ENCODE peak calls at places on chromosomes 13 and 19, in seven cellular contexts. One of them, this sample, is unnamed.

GRCh38 chr13:102856603-102857002 is 10.8 kb downstream of the ERCC5 start:
- DNase-seq in cardiac fibroblast: peak
- DNase-seq in vagina: no peak
- DNase-seq in astrocyte: peak
- DNase-seq in PC-3: no peak
- DNase-seq in pancreas: no peak
- DNase-seq in neural progenitor cell: no peak
- DNase-seq in this sample: no peak

GRCh38 chr19:50509366-50509765 is 1.6 kb downstream of the JOSD2 start:
- DNase-seq in PC-3: no peak
- DNase-seq in neural progenitor cell: no peak
- DNase-seq in cardiac fibroblast: no peak
- DNase-seq in pancreas: no peak
- DNase-seq in astrocyte: no peak
- DNase-seq in vagina: no peak
- DNase-seq in this sample: no peak

GRCh38 chr13:21478881-21479808 is 20.0 kb upstream of the ZDHHC20 start:
- DNase-seq in cardiac fibroblast: peak
- DNase-seq in pancreas: no peak
- DNase-seq in vagina: no peak
- DNase-seq in PC-3: peak
- DNase-seq in astrocyte: peak
- DNase-seq in neural progenitor cell: peak
- DNase-seq in this sample: peak

GRCh38 chr13:50094615-50095293 is 79.5 kb downstream of the KCNRG start:
- DNase-seq in PC-3: peak
- DNase-seq in astrocyte: peak
- DNase-seq in pancreas: no peak
- DNase-seq in neural progenitor cell: no peak
- DNase-seq in vagina: no peak
- DNase-seq in cardiac fibroblast: no peak
- DNase-seq in this sample: no peak

GRCh38 chr13:37491661-37492060 is 106.9 kb downstream of the POSTN start:
- DNase-seq in astrocyte: no peak
- DNase-seq in vagina: no peak
- DNase-seq in PC-3: no peak
- DNase-seq in pancreas: no peak
- DNase-seq in neural progenitor cell: no peak
- DNase-seq in cardiac fibroblast: no peak
- DNase-seq in this sample: no peak

GRCh38 chr19:32012886-32013635 is 332.3 kb upstream of the ZNF507 start:
- DNase-seq in neural progenitor cell: peak
- DNase-seq in vagina: peak
- DNase-seq in pancreas: no peak
- DNase-seq in astrocyte: peak
- DNase-seq in cardiac fibroblast: no peak
- DNase-seq in PC-3: no peak
- DNase-seq in this sample: no peak

GRCh38 chr19:17260842-17261325 is 3.7 kb downstream of the USHBP1 start:
- DNase-seq in neural progenitor cell: peak
- DNase-seq in astrocyte: peak
- DNase-seq in vagina: no peak
- DNase-seq in pancreas: peak
- DNase-seq in cardiac fibroblast: peak
- DNase-seq in PC-3: peak
- DNase-seq in this sample: peak

GRCh38 chr19:9645466-9645865 is 24.4 kb upstream of the ZNF561 start:
- DNase-seq in vagina: no peak
- DNase-seq in cardiac fibroblast: no peak
- DNase-seq in neural progenitor cell: no peak
- DNase-seq in pancreas: no peak
- DNase-seq in astrocyte: no peak
- DNase-seq in PC-3: peak
- DNase-seq in this sample: no peak

GRCh38 chr13:95784161-95784880 is 107.4 kb downstream of the DNAJC3 start:
- DNase-seq in neural progenitor cell: no peak
- DNase-seq in pancreas: no peak
- DNase-seq in vagina: no peak
- DNase-seq in astrocyte: peak
- DNase-seq in cardiac fibroblast: peak
- DNase-seq in PC-3: peak
- DNase-seq in this sample: no peak

GRCh38 chr19:10871711-10872550 is 578 bp downstream of the CARM1 start:
- DNase-seq in pancreas: peak
- DNase-seq in PC-3: peak
- DNase-seq in vagina: no peak
- DNase-seq in astrocyte: no peak
- DNase-seq in neural progenitor cell: peak
- DNase-seq in cardiac fibroblast: peak
- DNase-seq in this sample: peak

GRCh38 chr13:27372896-27373295 is 51.5 kb upstream of the GTF3A start:
- DNase-seq in PC-3: no peak
- DNase-seq in neural progenitor cell: peak
- DNase-seq in vagina: no peak
- DNase-seq in astrocyte: no peak
- DNase-seq in cardiac fibroblast: peak
- DNase-seq in pancreas: peak
- DNase-seq in this sample: no peak

GRCh38 chr13:39249971-39250370 is 211.7 kb downstream of the NHLRC3 start:
- DNase-seq in vagina: no peak
- DNase-seq in PC-3: no peak
- DNase-seq in pancreas: no peak
- DNase-seq in cardiac fibroblast: no peak
- DNase-seq in neural progenitor cell: no peak
- DNase-seq in astrocyte: no peak
- DNase-seq in this sample: no peak

GRCh38 chr13:76764429-76764828 is 121.8 kb downstream of the KCTD12 start:
- DNase-seq in neural progenitor cell: no peak
- DNase-seq in vagina: no peak
- DNase-seq in PC-3: peak
- DNase-seq in astrocyte: no peak
- DNase-seq in pancreas: no peak
- DNase-seq in cardiac fibroblast: peak
- DNase-seq in this sample: peak

GRCh38 chr19:5006821-5007220 is 37.9 kb downstream of the KDM4B start:
- DNase-seq in astrocyte: no peak
- DNase-seq in vagina: no peak
- DNase-seq in pancreas: no peak
- DNase-seq in PC-3: no peak
- DNase-seq in cardiac fibroblast: no peak
- DNase-seq in neural progenitor cell: no peak
- DNase-seq in this sample: no peak

GRCh38 chr13:39616087-39616694 is 13.2 kb upstream of the LHFPL6 start:
- DNase-seq in PC-3: peak
- DNase-seq in neural progenitor cell: peak
- DNase-seq in pancreas: no peak
- DNase-seq in cardiac fibroblast: peak
- DNase-seq in astrocyte: peak
- DNase-seq in vagina: no peak
- DNase-seq in this sample: peak

GRCh38 chr13:104024416-104025170 is 958.4 kb upstream of the SLC10A2 start:
- DNase-seq in neural progenitor cell: no peak
- DNase-seq in PC-3: no peak
- DNase-seq in pancreas: no peak
- DNase-seq in cardiac fibroblast: peak
- DNase-seq in vagina: no peak
- DNase-seq in astrocyte: peak
- DNase-seq in this sample: no peak

GRCh38 chr19:10646781-10647180 is 7.4 kb upstream of the ILF3 start:
- DNase-seq in neural progenitor cell: no peak
- DNase-seq in cardiac fibroblast: no peak
- DNase-seq in astrocyte: no peak
- DNase-seq in vagina: no peak
- DNase-seq in PC-3: no peak
- DNase-seq in pancreas: no peak
- DNase-seq in this sample: peak

GRCh38 chr13:99311748-99312492 is 4.7 kb upstream of the GPR183 start:
- DNase-seq in cardiac fibroblast: no peak
- DNase-seq in neural progenitor cell: no peak
- DNase-seq in pancreas: no peak
- DNase-seq in PC-3: no peak
- DNase-seq in astrocyte: no peak
- DNase-seq in vagina: no peak
- DNase-seq in this sample: peak

GRCh38 chr19:10408511-10409291 is 5.4 kb upstream of the CDC37 start:
- DNase-seq in cardiac fibroblast: no peak
- DNase-seq in vagina: no peak
- DNase-seq in astrocyte: no peak
- DNase-seq in pancreas: no peak
- DNase-seq in neural progenitor cell: no peak
- DNase-seq in PC-3: no peak
- DNase-seq in this sample: no peak

GRCh38 chr13:59488436-59488835 is 675.3 kb downstream of the DIAPH3 start:
- DNase-seq in cardiac fibroblast: no peak
- DNase-seq in vagina: no peak
- DNase-seq in neural progenitor cell: no peak
- DNase-seq in PC-3: peak
- DNase-seq in astrocyte: no peak
- DNase-seq in pancreas: no peak
- DNase-seq in this sample: no peak

GRCh38 chr13:31982124-31982523 is 49.5 kb upstream of the FRY start:
- DNase-seq in PC-3: no peak
- DNase-seq in neural progenitor cell: no peak
- DNase-seq in astrocyte: peak
- DNase-seq in cardiac fibroblast: no peak
- DNase-seq in vagina: no peak
- DNase-seq in pancreas: no peak
- DNase-seq in this sample: no peak

GRCh38 chr19:47225746-47226425 is 5.1 kb downstream of the BBC3 start:
- DNase-seq in pancreas: peak
- DNase-seq in astrocyte: peak
- DNase-seq in vagina: no peak
- DNase-seq in neural progenitor cell: peak
- DNase-seq in cardiac fibroblast: peak
- DNase-seq in PC-3: peak
- DNase-seq in this sample: peak
- H3K4me3 ChIP-seq in pancreas: peak
- H3K4me3 ChIP-seq in astrocyte: no peak
- H3K4me3 ChIP-seq in vagina: peak
- H3K4me3 ChIP-seq in neural progenitor cell: peak
- H3K4me3 ChIP-seq in cardiac fibroblast: no peak
- H3K4me3 ChIP-seq in PC-3: peak
- H3K4me3 ChIP-seq in this sample: no peak

DNA sequence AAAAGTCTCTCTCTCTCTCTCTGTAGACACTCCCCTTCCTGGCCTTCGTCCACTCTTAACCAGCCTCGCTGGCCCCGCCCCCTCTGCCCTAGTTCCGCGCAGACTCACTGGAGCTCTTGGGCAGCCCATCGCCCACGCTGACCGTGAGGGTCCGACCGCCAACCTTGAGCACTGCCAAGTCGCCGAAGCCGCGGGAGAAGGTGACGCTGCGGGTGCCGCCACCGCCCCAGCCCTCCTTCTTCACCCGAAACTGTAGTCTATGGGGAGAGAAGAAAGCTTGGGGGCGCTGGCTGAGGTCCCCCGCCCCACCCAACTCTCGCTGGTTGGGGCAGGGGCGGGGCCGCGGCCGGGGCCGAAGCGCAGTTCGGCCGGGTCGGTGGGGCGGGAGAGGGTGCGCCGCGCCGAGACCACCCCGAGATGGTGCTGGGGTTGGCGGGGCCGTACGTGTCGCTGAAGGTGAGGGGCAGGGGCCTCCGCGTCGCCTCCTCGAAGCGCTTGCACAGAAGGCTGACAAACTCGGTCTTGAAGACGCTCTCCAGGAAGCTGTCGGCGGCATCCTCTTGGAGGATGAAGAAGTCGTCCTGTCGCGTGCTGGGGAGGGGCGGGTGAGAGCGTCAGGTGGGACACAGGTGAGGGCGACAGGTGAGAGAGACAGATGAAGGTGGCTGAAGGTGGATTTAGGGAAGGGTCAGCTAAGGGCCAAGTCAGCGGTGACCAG is 12.5 kb upstream of the ZNF414 start:
- DNase-seq in astrocyte: peak
- DNase-seq in pancreas: peak
- DNase-seq in vagina: no peak
- DNase-seq in cardiac fibroblast: peak
- DNase-seq in neural progenitor cell: peak
- DNase-seq in PC-3: peak
- DNase-seq in this sample: peak
- H3K4me3 ChIP-seq in astrocyte: peak
- H3K4me3 ChIP-seq in pancreas: peak
- H3K4me3 ChIP-seq in vagina: peak
- H3K4me3 ChIP-seq in cardiac fibroblast: peak
- H3K4me3 ChIP-seq in neural progenitor cell: peak
- H3K4me3 ChIP-seq in PC-3: peak
- H3K4me3 ChIP-seq in this sample: peak

GRCh38 chr19:3687393-3687773 is 12.9 kb downstream of the PIP5K1C start:
- DNase-seq in pancreas: no peak
- DNase-seq in neural progenitor cell: no peak
- DNase-seq in vagina: no peak
- DNase-seq in astrocyte: no peak
- DNase-seq in cardiac fibroblast: no peak
- DNase-seq in PC-3: no peak
- DNase-seq in this sample: no peak
- H3K4me3 ChIP-seq in pancreas: no peak
- H3K4me3 ChIP-seq in neural progenitor cell: no peak
- H3K4me3 ChIP-seq in vagina: peak
- H3K4me3 ChIP-seq in astrocyte: no peak
- H3K4me3 ChIP-seq in cardiac fibroblast: no peak
- H3K4me3 ChIP-seq in PC-3: no peak
- H3K4me3 ChIP-seq in this sample: no peak

GRCh38 chr19:42285546-42285945 is 16.4 kb upstream of the PRR19 start:
- DNase-seq in pancreas: no peak
- DNase-seq in PC-3: no peak
- DNase-seq in cardiac fibroblast: no peak
- DNase-seq in astrocyte: no peak
- DNase-seq in neural progenitor cell: peak
- DNase-seq in vagina: no peak
- DNase-seq in this sample: no peak
- H3K4me3 ChIP-seq in pancreas: peak
- H3K4me3 ChIP-seq in PC-3: no peak
- H3K4me3 ChIP-seq in cardiac fibroblast: peak
- H3K4me3 ChIP-seq in astrocyte: peak
- H3K4me3 ChIP-seq in neural progenitor cell: peak
- H3K4me3 ChIP-seq in vagina: peak
- H3K4me3 ChIP-seq in this sample: no peak

GRCh38 chr19:19866599-19867248 is 1.0 kb downstream of the ZNF253 start:
- DNase-seq in cardiac fibroblast: peak
- DNase-seq in PC-3: no peak
- DNase-seq in pancreas: peak
- DNase-seq in astrocyte: no peak
- DNase-seq in vagina: no peak
- DNase-seq in neural progenitor cell: peak
- DNase-seq in this sample: peak
- H3K4me3 ChIP-seq in cardiac fibroblast: peak
- H3K4me3 ChIP-seq in PC-3: peak
- H3K4me3 ChIP-seq in pancreas: peak
- H3K4me3 ChIP-seq in astrocyte: peak
- H3K4me3 ChIP-seq in vagina: peak
- H3K4me3 ChIP-seq in neural progenitor cell: peak
- H3K4me3 ChIP-seq in this sample: peak

GRCh38 chr13:113796211-113796875 is 37.3 kb downstream of the TMEM255B start:
- DNase-seq in astrocyte: no peak
- DNase-seq in vagina: no peak
- DNase-seq in pancreas: no peak
- DNase-seq in PC-3: no peak
- DNase-seq in neural progenitor cell: no peak
- DNase-seq in cardiac fibroblast: no peak
- DNase-seq in this sample: no peak
- H3K4me3 ChIP-seq in astrocyte: no peak
- H3K4me3 ChIP-seq in vagina: no peak
- H3K4me3 ChIP-seq in pancreas: no peak
- H3K4me3 ChIP-seq in PC-3: no peak
- H3K4me3 ChIP-seq in neural progenitor cell: no peak
- H3K4me3 ChIP-seq in cardiac fibroblast: no peak
- H3K4me3 ChIP-seq in this sample: no peak

This sample was measured in thyroid gland.